ENCODE peak calls at places on chromosomes 1 and 21, in nine cellular contexts. J is GM23248; H is iPS DF 6.9; U is psoas muscle; S is breast epithelium; D is tibial nerve; F is fibroblast of lung; G is CD8-positive, alpha-beta memory T cell; I is suprapubic skin. C is an unnamed sample. For H3K4me1 and H3K27me3, the result is how much of the 10 kb centered on the place peaks cover.

GRCh38 chr1:164769504-164770148 is 210.6 kb downstream of the PBX1 start:
- DNase-seq in S (no peak), F (no peak), U (no peak), D (no peak), G (no peak), H (no peak), J (no peak), I (no peak), C (no peak)

GRCh38 chr1:185352067-185352466 is 35.0 kb upstream of the IVNS1ABP start:
- DNase-seq in U (no peak), J (peak), H (no peak), I (no peak), D (no peak), S (no peak), G (no peak), F (peak), C (no peak)

GRCh38 chr1:203650012-203650836 is 23.6 kb downstream of the ATP2B4 start:
- DNase-seq in S (peak), F (peak), H (no peak), I (no peak), D (no peak), U (peak), J (peak), G (peak), C (peak)

GRCh38 chr1:167342846-167343245 is 122.2 kb downstream of the POU2F1 start:
- DNase-seq in G (peak), F (no peak), I (no peak), H (no peak), S (no peak), J (no peak), D (no peak), U (no peak), C (no peak)

GRCh38 chr1:206556748-206557635 is 49.7 kb downstream of the RASSF5 start:
- DNase-seq in H (no peak), S (peak), I (peak), D (peak), U (peak), F (peak), J (peak), G (peak), C (peak)

GRCh38 chr1:117534995-117535467 is 70.8 kb upstream of the TENT5C start:
- DNase-seq in G (peak), U (no peak), D (peak), S (no peak), H (peak), I (no peak), F (peak), J (peak), C (no peak)

GRCh38 chr1:5810553-5811270 is 181.5 kb downstream of the NPHP4 start:
- DNase-seq in S (no peak), D (no peak), U (no peak), G (no peak), I (no peak), J (no peak), H (no peak), F (no peak), C (no peak)

GRCh38 chr1:31593770-31594632 is 17.7 kb downstream of the TINAGL1 start:
- DNase-seq in H (peak), J (peak), D (peak), S (peak), U (peak), I (no peak), F (peak), G (peak), C (peak)

GRCh38 chr1:27517907-27518718 is 28.1 kb upstream of the WASF2 start:
- DNase-seq in J (no peak), G (no peak), D (no peak), I (no peak), H (no peak), S (no peak), U (no peak), F (no peak), C (peak)

GRCh38 chr1:60765204-60765603 is 317.2 kb upstream of the NFIA start:
- DNase-seq in G (no peak), U (no peak), J (peak), H (peak), I (no peak), S (no peak), F (peak), D (no peak), C (no peak)

GRCh38 chr1:234861761-234862160 is 251.8 kb upstream of the IRF2BP2 start:
- DNase-seq in J (no peak), F (no peak), S (no peak), I (no peak), H (no peak), G (no peak), D (no peak), U (no peak), C (no peak)

GRCh38 chr1:117600966-117601365 is 4.9 kb upstream of the TENT5C start:
- DNase-seq in G (no peak), D (no peak), F (no peak), S (no peak), H (no peak), J (peak), I (peak), U (no peak), C (peak)

GRCh38 chr1:237671262-237671661 is 219.5 kb downstream of the ZP4 start:
- DNase-seq in I (no peak), G (no peak), J (no peak), S (no peak), U (no peak), F (no peak), H (no peak), D (no peak), C (no peak)

GRCh38 chr1:228818928-228819632 is 83.8 kb downstream of the RHOU start:
- DNase-seq in J (no peak), F (no peak), H (no peak), U (no peak), G (no peak), I (no peak), D (no peak), S (no peak), C (no peak)

GRCh38 chr1:226475112-226475511 is 67.2 kb upstream of the PARP1 start:
- DNase-seq in U (no peak), S (no peak), I (no peak), H (no peak), F (no peak), D (no peak), G (no peak), J (no peak), C (no peak)

GRCh38 chr1:164644774-164645634 is 86.0 kb downstream of the PBX1 start:
- DNase-seq in G (no peak), U (no peak), D (no peak), I (no peak), H (no peak), F (peak), S (no peak), J (peak), C (no peak)

GRCh38 chr1:207964195-207964966 is 53.5 kb upstream of the CD34 start:
- DNase-seq in I (no peak), H (no peak), S (no peak), D (no peak), U (no peak), F (no peak), J (peak), G (no peak), C (no peak)

GRCh38 chr1:181117648-181118449 is 29.3 kb downstream of the IER5 start:
- DNase-seq in G (no peak), U (no peak), H (no peak), D (no peak), F (peak), I (no peak), J (peak), S (peak), C (peak)

GRCh38 chr1:238652346-238652968 is 733.9 kb upstream of the CHRM3 start:
- DNase-seq in D (no peak), U (no peak), F (peak), S (no peak), H (no peak), G (no peak), J (peak), I (no peak), C (no peak)

GRCh38 chr1:206479164-206480125 is 9.2 kb downstream of the IKBKE start:
- DNase-seq in F (peak), J (peak), U (peak), G (peak), I (no peak), D (peak), H (peak), S (no peak), C (peak)

GRCh38 chr1:21305900-21306189 is 15.6 kb upstream of the ECE1 start:
- DNase-seq in U (no peak), S (no peak), F (no peak), G (no peak), H (no peak), I (no peak), J (no peak), D (no peak), C (no peak)

GRCh38 chr1:66399888-66400529 is 133.9 kb upstream of the SGIP1 start:
- DNase-seq in F (no peak), J (peak), I (no peak), U (no peak), H (no peak), D (no peak), G (no peak), S (no peak), C (no peak)

GRCh38 chr1:201555593-201555945 is 16.6 kb downstream of the NAV1 start:
- DNase-seq in I (peak), U (no peak), J (no peak), F (no peak), D (no peak), H (no peak), S (no peak), G (no peak), C (no peak)

GRCh38 chr1:87792094-87792493 is 463.4 kb downstream of the LMO4 start:
- DNase-seq in J (no peak), H (no peak), G (no peak), F (no peak), D (no peak), S (no peak), U (no peak), I (no peak), C (no peak)

GRCh38 chr1:53070621-53071020 is 8.6 kb downstream of the PODN start:
- DNase-seq in U (peak), F (no peak), J (no peak), I (peak), S (peak), D (no peak), G (no peak), H (no peak), C (no peak)

GRCh38 chr1:230333590-230334446 is 92.3 kb downstream of the PGBD5 start:
- DNase-seq in S (no peak), D (no peak), I (no peak), J (no peak), G (no peak), H (no peak), U (no peak), F (no peak), C (no peak)

GRCh38 chr1:94783342-94784264 is 36.6 kb upstream of the SLC44A3 start:
- DNase-seq in U (peak), G (no peak), H (no peak), I (peak), F (peak), S (peak), J (peak), D (peak), C (peak)

GRCh38 chr1:229180161-229180560 is 90.8 kb upstream of the RAB4A start:
- DNase-seq in U (no peak), F (no peak), H (no peak), J (no peak), I (no peak), G (no peak), D (no peak), S (no peak), C (no peak)

GRCh38 chr21:15625363-15625762 is 104.4 kb upstream of the USP25 start:
- DNase-seq in I (no peak), D (no peak), U (no peak), F (no peak), G (no peak), H (no peak), S (no peak), J (no peak), C (no peak)

GRCh38 chr1:113804421-113805255 is 7.6 kb downstream of the RSBN1 start:
- DNase-seq in J (peak), F (peak), H (no peak), I (no peak), D (no peak), U (no peak), S (no peak), G (no peak), C (no peak)

GRCh38 chr1:28115267-28115666 is 26.9 kb upstream of the EYA3 start:
- DNase-seq in U (no peak), J (no peak), D (peak), S (no peak), G (peak), I (no peak), F (peak), H (no peak), C (no peak)

GRCh38 chr1:33234588-33234990 is 21.7 kb upstream of the ZNF362 start:
- DNase-seq in G (no peak), U (no peak), J (no peak), D (no peak), F (no peak), I (peak), H (no peak), S (no peak), C (no peak)

GRCh38 chr1:163071381-163072255 is 2.5 kb downstream of the RGS4 start:
- DNase-seq in G (peak), J (peak), U (peak), F (peak), I (no peak), D (peak), S (no peak), H (peak), C (peak)

GRCh38 chr1:157961805-157962762 is 31.4 kb upstream of the KIRREL1 start:
- DNase-seq in F (peak), U (no peak), J (peak), I (no peak), D (no peak), G (no peak), S (no peak), H (no peak), C (no peak)

GRCh38 chr1:214566158-214567104 is 15.0 kb upstream of the PTPN14 start:
- DNase-seq in D (no peak), F (peak), H (no peak), U (no peak), I (no peak), G (no peak), J (peak), S (no peak), C (no peak)

GRCh38 chr1:153404768-153405167 is 11.6 kb upstream of the S100A7A start:
- DNase-seq in S (no peak), H (peak), I (no peak), J (peak), U (peak), D (peak), F (no peak), G (peak), C (peak)

GRCh38 chr21:22881131-22881530 is 1882.9 kb downstream of the NCAM2 start:
- DNase-seq in S (no peak), F (no peak), D (no peak), H (no peak), J (no peak), U (no peak), I (no peak), G (no peak), C (no peak)

GRCh38 chr1:20644416-20644815 is 11.2 kb downstream of the PINK1 start:
- DNase-seq in U (no peak), J (no peak), I (no peak), F (no peak), D (no peak), G (no peak), S (no peak), H (no peak), C (no peak)

GRCh38 chr1:161038523-161039153 is at the start of gene TSTD1:
- DNase-seq in F (no peak), U (peak), S (peak), D (no peak), J (no peak), I (no peak), G (peak), H (no peak), C (peak)

DNA sequence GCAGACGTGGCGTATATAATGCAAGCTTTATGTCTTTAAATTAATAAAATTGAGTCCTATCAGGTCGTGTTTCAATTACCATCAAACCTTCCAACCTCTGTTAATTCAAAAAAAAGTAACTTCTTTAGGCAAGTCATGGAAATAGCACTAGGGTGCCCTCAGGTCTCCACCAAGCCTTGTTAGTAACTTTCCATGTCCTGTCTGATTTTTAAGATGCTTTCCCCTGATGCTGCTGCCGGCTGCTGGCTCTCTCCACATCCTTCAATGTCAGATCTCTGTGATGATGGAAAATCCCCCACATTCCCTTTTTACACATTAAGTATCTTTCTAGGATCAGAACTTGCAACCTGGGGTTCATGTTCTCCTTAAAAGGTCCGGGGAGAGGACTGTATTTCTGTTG is 3.0 kb downstream of the ERG start:
- DNase-seq in D (no peak), G (no peak), I (no peak), F (no peak), J (no peak), H (no peak), U (no peak), S (no peak), C (no peak)
- H3K27ac ChIP-seq in D (no peak), G (no peak), I (no peak), F (no peak), J (no peak), H (no peak), U (peak), S (peak), C (no peak)

GRCh38 chr1:179166663-179167417 is 62.6 kb downstream of the ABL2 start:
- DNase-seq in H (no peak), S (no peak), F (peak), D (no peak), U (no peak), J (peak), I (no peak), G (no peak), C (no peak)

GRCh38 chr1:179169616-179170467 is 59.6 kb downstream of the ABL2 start:
- DNase-seq in D (no peak), S (no peak), F (peak), U (no peak), I (no peak), J (peak), H (no peak), G (no peak), C (no peak)

GRCh38 chr1:179168526-179168925 is 61.0 kb downstream of the ABL2 start:
- DNase-seq in H (no peak), I (no peak), U (no peak), F (no peak), D (no peak), S (no peak), J (no peak), G (no peak), C (no peak)

GRCh38 chr1:179167955-179168354 is 61.5 kb downstream of the ABL2 start:
- DNase-seq in J (no peak), I (no peak), D (no peak), U (no peak), G (no peak), S (no peak), F (no peak), H (no peak), C (no peak)

GRCh38 chr1:179167418-179167777 is 62.1 kb downstream of the ABL2 start:
- DNase-seq in F (no peak), U (no peak), S (no peak), G (no peak), I (no peak), D (no peak), H (no peak), J (no peak), C (no peak)
- H3K4me1 ChIP-seq in F (under half), U (under half), S (under half), G (under half), I (under half), D (under half), H (under half), J (under half), C (under half)

DNA sequence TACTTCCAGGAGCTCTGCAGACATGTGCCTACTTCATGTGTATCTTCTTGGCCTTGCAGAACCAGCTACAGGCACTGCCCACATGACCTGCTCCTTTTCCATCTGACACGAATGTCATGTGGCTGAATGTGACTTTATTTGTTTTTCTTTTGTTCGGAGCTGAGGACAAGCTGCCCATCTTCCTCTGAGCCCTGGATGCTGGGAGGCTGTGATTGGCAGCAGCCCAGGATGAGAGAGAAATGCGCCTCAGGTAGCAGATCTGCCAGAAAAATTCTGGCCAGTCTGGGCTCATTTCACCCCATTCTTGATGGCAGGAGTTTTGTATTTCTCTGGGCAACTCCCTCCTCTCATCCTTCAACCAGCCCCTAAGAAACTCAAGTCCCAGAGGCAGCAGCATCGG is 372.0 kb downstream of the RPS6KC1 start:
- DNase-seq in G (no peak), D (no peak), F (no peak), J (no peak), I (no peak), U (no peak), S (no peak), H (no peak), C (no peak)
- H3K27me3 ChIP-seq in G (under half), D (under half), F (under half), J (under half), I (under half), U (under half), S (under half), H (under half), C (under half)

GRCh38 chr1:224928906-224929305 is 569 bp upstream of the DNAH14 start:
- DNase-seq in J (no peak), F (no peak), G (no peak), U (no peak), S (no peak), I (no peak), D (no peak), H (no peak), C (no peak)
- H3K27ac ChIP-seq in J (no peak), F (no peak), G (no peak), U (no peak), S (no peak), I (no peak), D (no peak), H (no peak), C (no peak)

GRCh38 chr1:10677508-10678364 is 118.7 kb downstream of the CASZ1 start:
- DNase-seq in F (no peak), G (no peak), I (no peak), S (no peak), J (peak), U (no peak), H (no peak), D (no peak), C (no peak)
- H3K4me1 ChIP-seq in F (under half), G (under half), I (under half), S (under half), J (under half), U (half or more), H (under half), D (under half), C (under half)

GRCh38 chr21:36694593-36695282 is 4.2 kb upstream of the SIM2 start:
- DNase-seq in G (no peak), U (no peak), H (no peak), S (no peak), F (no peak), J (no peak), I (no peak), D (no peak), C (no peak)
- H3K27me3 ChIP-seq in G (half or more), U (half or more), H (half or more), S (half or more), F (half or more), J (half or more), I (half or more), D (half or more), C (under half)

GRCh38 chr1:196070940-196071339 is 537.3 kb downstream of the KCNT2 start:
- DNase-seq in S (no peak), J (no peak), D (no peak), I (no peak), U (no peak), G (no peak), H (no peak), F (peak), C (no peak)

GRCh38 chr1:196074182-196074581 is 534.1 kb downstream of the KCNT2 start:
- DNase-seq in J (no peak), H (no peak), S (no peak), I (no peak), U (no peak), D (no peak), G (no peak), F (no peak), C (no peak)

GRCh38 chr1:196075621-196076020 is 532.6 kb downstream of the KCNT2 start:
- DNase-seq in D (no peak), S (no peak), I (no peak), F (no peak), U (no peak), G (no peak), J (no peak), H (no peak), C (no peak)

DNA sequence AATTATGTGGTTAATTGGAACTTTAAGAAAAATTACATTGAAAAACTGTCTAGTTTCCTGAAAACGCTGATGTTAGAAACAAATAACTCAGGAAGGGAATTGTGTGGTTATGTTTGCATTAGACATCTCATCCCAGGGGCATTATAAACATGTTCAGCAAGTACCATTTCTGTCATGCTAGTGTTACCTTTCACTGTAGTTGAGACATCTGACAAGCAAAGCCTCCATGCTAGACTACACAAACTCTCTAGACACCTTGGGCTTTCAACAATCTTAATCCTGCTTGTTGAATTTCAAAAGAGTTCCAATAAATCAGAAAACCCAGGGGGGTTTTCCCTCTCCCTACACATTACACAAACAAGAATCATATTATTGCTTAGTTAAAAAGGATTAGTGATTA is 536.8 kb downstream of the KCNT2 start:
- DNase-seq in G (no peak), H (no peak), J (no peak), U (no peak), I (no peak), D (no peak), F (no peak), S (no peak), C (no peak)
- H3K27ac ChIP-seq in G (no peak), H (no peak), J (no peak), U (no peak), I (no peak), D (no peak), F (no peak), S (no peak), C (no peak)

GRCh38 chr21:42377211-42377950 is 11.0 kb upstream of the TFF1 start:
- DNase-seq in S (peak), D (no peak), I (no peak), U (no peak), H (no peak), J (no peak), F (no peak), G (no peak), C (no peak)
- H3K4me1 ChIP-seq in S (under half), D (under half), I (under half), U (under half), H (under half), J (under half), F (under half), G (under half), C (under half)